ENCODE peak calls at places on chromosomes 2 and 18, in ten cellular contexts. Z, B, D, I, H, X, U, Y, A and G are unnamed samples.
A peak's percentile ranks its signal among the peaks of the same experiment; 100 is the strongest.

GRCh38 chr2:225100856-225101294 is 58.6 kb upstream of the DOCK10 start:
- DNase-seq in Z (no peak), B (no peak), D (no peak), I (no peak), H (no peak), X (peak; percentile 85), U (peak; percentile 50), Y (peak; percentile 94), A (no peak), G (no peak)

GRCh38 chr2:103464831-103465230 is 703.0 kb downstream of the TMEM182 start:
- DNase-seq in Z (no peak), B (no peak), D (no peak), I (no peak), H (no peak), X (no peak), U (no peak), Y (no peak), A (no peak), G (no peak)

GRCh38 chr2:159124931-159125467 is 156.6 kb downstream of the TANC1 start:
- DNase-seq in Z (no peak), B (no peak), D (no peak), I (no peak), H (no peak), X (no peak), U (no peak), Y (peak; percentile 25), A (peak; percentile 21), G (no peak)

GRCh38 chr18:79395761-79396404 is at the start of gene NFATC1:
- DNase-seq in Z (peak; percentile 64), B (peak; percentile 87), D (peak; percentile 76), I (peak; percentile 81), H (peak; percentile 64), X (peak; percentile 73), U (no peak), Y (peak; percentile 45), A (peak; percentile 64), G (peak; percentile 82)

GRCh38 chr2:120736955-120737801 is 1.5 kb downstream of the GLI2 start:
- DNase-seq in Z (no peak), B (no peak), D (no peak), I (peak; percentile 72), H (peak; percentile 10), X (peak; percentile 70), U (no peak), Y (peak; percentile 76), A (peak; percentile 30), G (no peak)

GRCh38 chr2:60556441-60556997 is 3.1 kb upstream of the BCL11A start:
- DNase-seq in Z (no peak), B (no peak), D (no peak), I (no peak), H (no peak), X (no peak), U (no peak), Y (no peak), A (no peak), G (no peak)

GRCh38 chr2:207126724-207127314 is 38.9 kb downstream of the KLF7 start:
- DNase-seq in Z (no peak), B (no peak), D (no peak), I (no peak), H (no peak), X (no peak), U (no peak), Y (no peak), A (no peak), G (no peak)

GRCh38 chr18:78082776-78083175 is 833.1 kb downstream of the GALR1 start:
- DNase-seq in Z (no peak), B (no peak), D (no peak), I (peak; percentile 31), H (no peak), X (no peak), U (no peak), Y (no peak), A (no peak), G (no peak)

GRCh38 chr18:23662309-23663263 is at the start of gene ANKRD29:
- DNase-seq in Z (peak; percentile 58), B (peak; percentile 47), D (peak; percentile 40), I (peak; percentile 89), H (peak; percentile 34), X (peak; percentile 29), U (no peak), Y (no peak), A (peak; percentile 43), G (peak; percentile 59)

GRCh38 chr2:127415593-127416485 is 2.4 kb upstream of the PROC start:
- DNase-seq in Z (peak; percentile 61), B (peak; percentile 76), D (peak; percentile 83), I (peak; percentile 91), H (peak; percentile 75), X (no peak), U (no peak), Y (no peak), A (peak; percentile 76), G (peak; percentile 94)

GRCh38 chr2:123971564-123972318 is 53.3 kb upstream of the CNTNAP5 start:
- DNase-seq in Z (no peak), B (no peak), D (no peak), I (no peak), H (no peak), X (no peak), U (no peak), Y (no peak), A (no peak), G (no peak)

GRCh38 chr2:9178905-9179571 is 27.6 kb upstream of the ASAP2 start:
- DNase-seq in Z (no peak), B (no peak), D (no peak), I (peak; percentile 49), H (peak; percentile 55), X (peak; percentile 55), U (peak; percentile 42), Y (peak; percentile 68), A (no peak), G (peak; percentile 76)

GRCh38 chr2:157178865-157179264 is 78.6 kb upstream of the GALNT5 start:
- DNase-seq in Z (no peak), B (no peak), D (no peak), I (peak; percentile 22), H (no peak), X (no peak), U (no peak), Y (no peak), A (no peak), G (no peak)

GRCh38 chr18:53946561-53946960 is 277.9 kb downstream of the MBD2 start:
- DNase-seq in Z (no peak), B (no peak), D (no peak), I (no peak), H (no peak), X (peak; percentile 8), U (no peak), Y (no peak), A (no peak), G (no peak)

GRCh38 chr18:1663879-1664705 is 759.4 kb downstream of the ADCYAP1 start:
- DNase-seq in Z (no peak), B (peak; percentile 6), D (no peak), I (peak; percentile 47), H (no peak), X (peak; percentile 6), U (peak; percentile 16), Y (no peak), A (peak; percentile 74), G (no peak)

GRCh38 chr18:80241919-80242777 is 5.2 kb downstream of the PARD6G start:
- DNase-seq in Z (no peak), B (no peak), D (no peak), I (no peak), H (no peak), X (no peak), U (no peak), Y (no peak), A (peak; percentile 16), G (no peak)

GRCh38 chr2:168738057-168738456 is 64.4 kb upstream of the NOSTRIN start:
- DNase-seq in Z (no peak), B (no peak), D (no peak), I (no peak), H (no peak), X (no peak), U (no peak), Y (no peak), A (no peak), G (no peak)

GRCh38 chr2:32474391-32474790 is 117.6 kb downstream of the BIRC6 start:
- DNase-seq in Z (no peak), B (no peak), D (no peak), I (no peak), H (no peak), X (no peak), U (no peak), Y (no peak), A (no peak), G (no peak)

GRCh38 chr2:178105566-178105965 is 6.7 kb upstream of the RBM45 start:
- DNase-seq in Z (no peak), B (no peak), D (no peak), I (no peak), H (no peak), X (no peak), U (no peak), Y (no peak), A (no peak), G (no peak)

GRCh38 chr2:230225486-230225885 is at the start of gene SP140:
- DNase-seq in Z (no peak), B (peak; percentile 86), D (peak; percentile 68), I (no peak), H (no peak), X (no peak), U (no peak), Y (no peak), A (peak; percentile 39), G (no peak)

GRCh38 chr2:235827585-235827992 is 333.7 kb downstream of the AGAP1 start:
- DNase-seq in Z (no peak), B (no peak), D (no peak), I (peak; percentile 53), H (no peak), X (peak; percentile 27), U (no peak), Y (no peak), A (no peak), G (no peak)